ENCODE peak calls at places on chromosomes 7 and 10, in five cellular contexts. A, F, M, L and K are unnamed samples.

GRCh38 chr10:132623996-132624846 is 86.6 kb downstream of the INPP5A start:
- DNase-seq in A (no peak), F (no peak), M (no peak), L (no peak), K (no peak)

GRCh38 chr7:44975331-44976039 is 3.3 kb downstream of the MYO1G start:
- DNase-seq in A (no peak), F (no peak), M (no peak), L (no peak), K (no peak)

GRCh38 chr10:95532536-95532935 is 28.6 kb downstream of the SORBS1 start:
- DNase-seq in A (no peak), F (no peak), M (no peak), L (no peak), K (no peak)

GRCh38 chr10:23158370-23158769 is 33.7 kb upstream of the PTF1A start:
- DNase-seq in A (peak), F (peak), M (peak), L (peak), K (peak)

GRCh38 chr7:44079221-44080021 is 2.9 kb downstream of the POLM start:
- DNase-seq in A (no peak), F (no peak), M (no peak), L (no peak), K (no peak)

GRCh38 chr10:8815969-8816368 is 761.5 kb downstream of the GATA3 start:
- DNase-seq in A (no peak), F (no peak), M (no peak), L (no peak), K (no peak)

GRCh38 chr7:8433477-8434289 is at the start of gene NXPH1:
- DNase-seq in A (no peak), F (peak), M (peak), L (peak), K (no peak)

GRCh38 chr7:43572516-43573049 is 10.3 kb upstream of the STK17A start:
- DNase-seq in A (peak), F (peak), M (no peak), L (no peak), K (peak)

GRCh38 chr7:106731637-106732036 is 70.7 kb upstream of the CCDC71L start:
- DNase-seq in A (no peak), F (no peak), M (no peak), L (no peak), K (no peak)

GRCh38 chr10:93505075-93505474 is 8.7 kb downstream of the CEP55 start:
- DNase-seq in A (no peak), F (no peak), M (no peak), L (no peak), K (no peak)

GRCh38 chr10:51103818-51104217 is 29.5 kb downstream of the PRKG1 start:
- DNase-seq in A (peak), F (no peak), M (no peak), L (no peak), K (no peak)

GRCh38 chr10:6840093-6840763 is 260.2 kb upstream of the PRKCQ start:
- DNase-seq in A (no peak), F (no peak), M (no peak), L (no peak), K (no peak)

GRCh38 chr7:144011458-144012230 is 11.5 kb downstream of the OR6B1 start:
- DNase-seq in A (peak), F (no peak), M (peak), L (no peak), K (peak)

GRCh38 chr10:110310741-110311140 is 6.0 kb upstream of the SMNDC1 start:
- DNase-seq in A (no peak), F (no peak), M (no peak), L (no peak), K (no peak)

GRCh38 chr7:114293289-114294012 is 121.2 kb upstream of the FOXP2 start:
- DNase-seq in A (no peak), F (no peak), M (no peak), L (no peak), K (no peak)

GRCh38 chr10:73971636-73972354 is 26.1 kb upstream of the VCL start:
- DNase-seq in A (no peak), F (no peak), M (peak), L (no peak), K (no peak)

GRCh38 chr10:91690412-91690811 is 57.5 kb upstream of the PPP1R3C start:
- DNase-seq in A (no peak), F (no peak), M (no peak), L (no peak), K (no peak)

GRCh38 chr7:106068986-106069385 is 43.1 kb downstream of the SYPL1 start:
- DNase-seq in A (no peak), F (no peak), M (no peak), L (no peak), K (no peak)

GRCh38 chr7:98286093-98286525 is 4.6 kb downstream of the BRI3 start:
- DNase-seq in A (peak), F (peak), M (peak), L (no peak), K (peak)

GRCh38 chr10:133258818-133259602 is 17.7 kb downstream of the ADAM8 start:
- DNase-seq in A (peak), F (no peak), M (peak), L (no peak), K (peak)

GRCh38 chr7:31211281-31211680 is 129.2 kb downstream of the NEUROD6 start:
- DNase-seq in A (no peak), F (no peak), M (no peak), L (no peak), K (no peak)

GRCh38 chr10:78623577-78624215 is 445.1 kb upstream of the ZMIZ1 start:
- DNase-seq in A (peak), F (no peak), M (peak), L (no peak), K (peak)
- TF ChIP-seq MAFK in A (no peak), F (no peak), M (no peak), L (no peak), K (no peak)

DNA sequence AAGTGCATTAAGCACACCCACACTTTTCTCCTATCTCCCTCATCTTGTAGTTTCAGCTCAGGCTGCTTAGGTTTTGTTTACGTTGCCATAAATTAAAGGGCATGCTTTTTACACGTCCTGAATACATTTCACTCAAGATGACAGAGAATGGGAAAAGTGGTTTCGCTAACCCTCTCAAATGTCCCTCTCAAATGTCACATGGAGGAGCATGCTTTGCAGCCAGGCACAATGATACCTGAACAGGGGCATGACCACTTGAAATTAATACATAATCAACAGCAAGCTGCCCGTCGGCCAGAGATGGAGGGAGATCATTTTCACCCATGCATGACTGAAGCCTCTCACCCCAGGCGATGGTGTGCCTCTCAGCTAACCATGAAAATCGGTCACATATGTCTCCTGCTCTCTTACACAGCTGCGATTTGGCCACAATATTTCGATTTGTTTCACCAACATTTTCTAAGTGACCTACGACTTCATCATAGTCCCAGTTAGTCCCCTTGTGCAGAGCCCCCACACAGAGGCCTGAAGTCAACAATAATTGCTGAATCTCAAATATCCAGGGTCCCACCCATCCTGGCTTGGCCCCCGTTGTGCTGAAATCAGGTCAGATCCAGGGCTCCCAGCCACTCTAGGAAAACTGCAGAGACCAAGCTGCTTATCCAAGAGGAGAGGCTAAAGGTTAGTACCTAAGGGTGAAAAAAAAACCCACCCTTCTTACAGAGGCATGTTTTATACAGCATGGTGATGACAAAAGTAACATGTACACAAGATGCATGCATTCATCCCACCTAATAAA is 373.8 kb upstream of the NFE2L3 start:
- DNase-seq in A (no peak), F (no peak), M (no peak), L (no peak), K (no peak)
- TF ChIP-seq USF2 in A (no peak), F (no peak), M (no peak), L (no peak), K (no peak)

DNA sequence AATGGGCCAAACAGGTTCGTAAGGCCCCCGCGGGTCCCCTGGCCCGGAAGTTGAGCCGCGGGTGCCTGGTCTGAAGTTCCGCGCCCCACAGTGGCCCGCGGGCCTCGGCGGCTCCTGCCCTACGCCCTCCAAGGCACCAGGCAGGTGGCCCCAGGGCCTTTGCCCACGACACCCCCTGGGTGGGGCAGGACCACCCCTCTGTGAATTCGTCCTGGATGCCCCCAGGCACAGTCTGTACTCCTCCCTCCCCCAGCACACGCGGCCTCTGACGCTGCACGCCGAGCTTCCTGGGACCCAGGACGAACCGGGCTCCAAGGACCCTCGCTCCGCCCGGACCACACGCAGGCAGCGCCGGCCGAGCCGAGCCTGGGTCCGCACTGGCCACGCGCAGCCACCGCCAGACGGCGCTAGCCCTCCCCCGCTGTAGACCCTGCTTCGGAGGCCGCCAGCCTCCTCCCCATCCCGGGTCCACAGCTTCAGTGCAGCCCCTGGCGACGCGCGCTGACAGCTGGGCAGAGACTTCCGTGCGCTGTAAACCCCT is 810 bp upstream of the TCERG1L start:
- DNase-seq in A (no peak), F (no peak), M (no peak), L (peak), K (no peak)
- TF ChIP-seq MAFK in A (no peak), F (no peak), M (no peak), L (no peak), K (no peak)

GRCh38 chr10:43983856-43984271 is 335.2 kb upstream of the ZNF32 start:
- DNase-seq in A (no peak), F (no peak), M (no peak), L (no peak), K (no peak)
- TF ChIP-seq USF2 in A (no peak), F (no peak), M (no peak), L (no peak), K (no peak)

GRCh38 chr7:46432666-46433065 is 511.6 kb upstream of the IGFBP3 start:
- DNase-seq in A (peak), F (no peak), M (no peak), L (no peak), K (peak)
- TF ChIP-seq MAFK in A (no peak), F (no peak), M (no peak), L (no peak), K (no peak)

DNA sequence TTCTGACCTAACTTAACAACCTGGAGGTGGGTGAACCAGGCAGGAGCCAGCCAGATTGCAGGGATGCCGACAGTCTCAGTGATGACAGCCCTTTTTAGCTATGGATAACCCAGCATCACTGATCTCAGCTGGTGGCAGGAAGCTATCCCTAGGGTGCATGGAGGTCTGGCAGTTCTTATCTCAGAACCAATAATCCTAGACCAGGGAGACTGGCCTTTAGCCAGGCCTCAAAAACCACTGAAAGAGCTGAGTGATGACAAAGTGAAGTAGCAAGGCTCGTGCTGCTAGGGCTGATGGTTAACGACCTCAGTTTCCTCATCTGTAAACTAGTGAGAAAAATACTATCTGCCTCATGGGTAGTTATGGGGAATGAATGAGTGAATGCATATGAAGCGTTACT is 112.5 kb downstream of the RALA start:
- DNase-seq in A (peak), F (no peak), M (no peak), L (no peak), K (no peak)
- TF ChIP-seq USF2 in A (no peak), F (no peak), M (no peak), L (no peak), K (no peak)

GRCh38 chr10:75335191-75335590 is 66.4 kb downstream of the ZNF503 start:
- DNase-seq in A (no peak), F (no peak), M (no peak), L (no peak), K (no peak)
- TF ChIP-seq MAFK in A (no peak), F (no peak), M (no peak), L (no peak), K (no peak)